ENCODE peak calls at places on chromosomes 7 and 10, in four cellular contexts. C, K, T and F are unnamed samples.

GRCh38 chr10:93437000-93437945 is 44.9 kb downstream of the MYOF start:
- DNase-seq in K (no peak), C (peak), T (peak), F (peak)

GRCh38 chr10:132918617-132919373 is 23.6 kb downstream of the CFAP46 start:
- DNase-seq in T (no peak), C (peak), K (no peak), F (no peak)

GRCh38 chr7:29987821-29988317 is 1.7 kb downstream of the SCRN1 start:
- DNase-seq in K (peak), C (no peak), T (no peak), F (peak)

GRCh38 chr10:13656337-13657183 is 69.8 kb downstream of the PRPF18 start:
- DNase-seq in C (no peak), T (no peak), K (no peak), F (no peak)

GRCh38 chr7:148884299-148885022 is 370 bp upstream of the EZH2 start:
- DNase-seq in K (peak), T (peak), C (peak), F (peak)

GRCh38 chr7:140526214-140526613 is 46.9 kb upstream of the MKRN1 start:
- DNase-seq in T (no peak), C (no peak), K (no peak), F (no peak)

GRCh38 chr7:5523052-5523711 is 99.5 kb upstream of the TNRC18 start:
- DNase-seq in K (no peak), T (no peak), C (no peak), F (peak)

GRCh38 chr7:114534957-114535356 is 120.3 kb downstream of the FOXP2 start:
- DNase-seq in T (no peak), C (no peak), K (no peak), F (no peak)

GRCh38 chr10:4812952-4813351 is 13.1 kb upstream of the AKR1E2 start:
- DNase-seq in K (no peak), C (no peak), T (no peak), F (peak)

GRCh38 chr7:24755096-24755495 is 2.2 kb downstream of the GSDME start:
- DNase-seq in T (no peak), K (no peak), C (no peak), F (no peak)

GRCh38 chr7:42429339-42429738 is 192.3 kb upstream of the GLI3 start:
- DNase-seq in K (no peak), T (no peak), C (no peak), F (no peak)

GRCh38 chr10:4241724-4242345 is 456.8 kb upstream of the KLF6 start:
- DNase-seq in K (no peak), C (no peak), T (no peak), F (peak)

GRCh38 chr7:106721816-106722785 is 61.1 kb upstream of the CCDC71L start:
- DNase-seq in T (no peak), C (no peak), K (no peak), F (peak)

GRCh38 chr10:76230866-76231257 is 799.4 kb downstream of the LRMDA start:
- DNase-seq in K (no peak), T (no peak), C (no peak), F (no peak)

GRCh38 chr10:33410096-33410859 is 75.8 kb upstream of the NRP1 start:
- DNase-seq in K (no peak), C (no peak), T (no peak), F (peak)

GRCh38 chr7:151864081-151864480 is 12.8 kb downstream of the PRKAG2 start:
- DNase-seq in T (no peak), K (no peak), C (peak), F (no peak)

GRCh38 chr10:1100691-1101368 is 44.6 kb downstream of the WDR37 start:
- DNase-seq in K (no peak), T (no peak), C (peak), F (no peak)

GRCh38 chr7:2717293-2717904 is 29.4 kb downstream of the AMZ1 start:
- DNase-seq in K (peak), T (peak), C (peak), F (peak)

GRCh38 chr7:50284296-50284695 is 20.2 kb upstream of the IKZF1 start:
- DNase-seq in T (no peak), K (no peak), C (no peak), F (no peak)

GRCh38 chr7:116554436-116554835 is 29.6 kb downstream of the CAV1 start:
- DNase-seq in T (no peak), C (no peak), K (no peak), F (peak)

GRCh38 chr7:144018065-144018464 is 17.9 kb downstream of the OR6B1 start:
- DNase-seq in K (no peak), C (no peak), T (no peak), F (no peak)

DNA sequence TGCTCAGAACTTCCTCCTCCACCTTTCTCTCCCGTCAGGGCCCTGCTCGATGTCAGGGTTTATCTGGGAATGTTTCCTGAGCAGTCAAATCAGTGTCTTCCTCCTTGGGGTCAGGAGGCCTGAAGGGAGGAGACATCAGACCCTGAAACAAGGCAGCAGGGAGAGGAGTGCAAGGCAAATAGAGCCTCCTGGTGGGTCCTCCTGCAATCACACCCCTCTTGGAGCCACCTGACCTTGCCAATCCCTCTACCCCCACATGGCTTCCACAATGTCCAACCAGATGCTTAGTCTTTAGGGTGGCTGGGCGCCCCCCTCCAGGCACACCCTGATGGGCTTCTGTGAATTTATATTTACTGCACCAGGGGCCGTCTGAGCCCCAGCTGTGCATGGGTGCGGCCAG is 12.2 kb downstream of the GPR26 start:
- DNase-seq in C (no peak), T (no peak), K (no peak), F (no peak)
- TF ChIP-seq CTCF in C (no peak), T (no peak), K (no peak), F (no peak)

DNA sequence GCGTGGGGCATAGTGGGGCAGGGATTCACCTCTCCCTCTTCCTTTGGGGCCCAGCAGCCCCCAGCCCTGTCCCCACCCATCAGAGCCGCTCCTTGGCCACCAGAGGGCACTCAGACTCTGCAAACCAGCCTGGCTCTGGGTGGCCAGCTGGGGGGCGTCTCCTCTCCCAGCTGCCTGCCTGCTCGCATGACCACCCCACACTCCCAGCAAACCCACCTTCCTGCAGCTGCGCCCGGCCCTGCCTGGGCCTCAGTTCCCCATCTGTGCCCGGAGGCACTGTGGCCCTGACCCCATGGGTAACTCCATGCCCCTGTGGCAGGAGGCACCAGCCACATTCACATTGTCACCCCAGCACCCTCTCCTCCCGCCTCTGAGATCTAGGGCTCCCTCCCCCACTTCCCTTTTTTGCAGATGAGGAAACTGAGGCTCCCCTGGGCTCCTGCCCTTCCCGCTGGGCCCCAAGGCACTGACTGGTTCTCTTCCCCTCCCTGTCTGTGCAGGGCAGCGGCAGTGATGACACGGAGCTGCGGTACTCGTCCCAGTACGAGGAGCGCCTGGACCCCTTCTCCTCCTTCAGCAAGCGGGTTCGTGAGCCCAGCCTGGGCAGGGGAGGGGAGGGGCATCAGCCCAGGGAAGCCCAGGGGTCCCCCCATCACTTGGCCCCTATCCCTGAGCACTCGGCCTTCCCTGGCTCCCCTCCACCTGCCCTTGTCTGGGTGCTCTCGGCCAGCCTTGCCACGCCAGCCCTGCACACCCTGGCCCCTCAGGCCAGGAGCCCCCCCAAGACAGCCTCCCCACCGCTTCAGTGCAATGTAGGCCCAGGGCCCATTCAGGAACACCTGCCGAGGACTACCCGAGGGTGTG is 6.9 kb upstream of the SH2B2 start:
- DNase-seq in C (peak), K (peak), T (peak), F (peak)
- H3K4me3 ChIP-seq in C (no peak), K (peak), T (no peak), F (no peak)

GRCh38 chr10:74263996-74264395 is 113.0 kb downstream of the ADK start:
- DNase-seq in K (no peak), C (no peak), T (no peak), F (no peak)

DNA sequence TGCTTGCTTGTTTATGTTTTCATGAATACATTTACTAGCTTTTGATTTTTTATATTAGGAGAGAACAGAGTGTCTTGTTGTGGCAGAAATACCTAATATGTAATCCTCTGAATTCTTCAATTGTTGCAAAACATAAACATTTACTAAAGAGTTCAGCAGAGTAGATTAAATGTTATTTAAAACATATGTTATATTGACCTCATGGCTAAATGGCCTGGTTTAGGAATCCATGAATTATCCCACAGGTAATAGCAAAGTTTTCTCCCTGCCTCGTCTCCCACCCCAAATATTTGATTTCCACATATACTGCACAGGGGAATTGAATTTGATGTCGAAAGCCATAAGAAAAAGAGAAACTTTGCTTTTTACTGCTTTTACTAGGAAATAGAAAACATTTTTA is 111.8 kb downstream of the ADK start:
- DNase-seq in C (no peak), T (no peak), K (no peak), F (no peak)
- TF ChIP-seq CTCF in C (no peak), T (no peak), K (no peak), F (no peak)

GRCh38 chr10:124035306-124035927 is 58.0 kb downstream of the CHST15 start:
- DNase-seq in C (no peak), K (peak), T (no peak), F (no peak)
- H3K4me3 ChIP-seq in C (no peak), K (peak), T (no peak), F (no peak)

GRCh38 chr7:36130236-36130945 is 22.7 kb upstream of the EEPD1 start:
- DNase-seq in T (no peak), K (no peak), C (no peak), F (no peak)

GRCh38 chr7:36129048-36129534 is 24.0 kb upstream of the EEPD1 start:
- DNase-seq in C (no peak), T (peak), K (no peak), F (peak)

GRCh38 chr7:36131026-36131425 is 22.0 kb upstream of the EEPD1 start:
- DNase-seq in C (no peak), T (no peak), K (no peak), F (no peak)

GRCh38 chr7:36128448-36129047 is 24.5 kb upstream of the EEPD1 start:
- DNase-seq in C (no peak), K (peak), T (peak), F (peak)

DNA sequence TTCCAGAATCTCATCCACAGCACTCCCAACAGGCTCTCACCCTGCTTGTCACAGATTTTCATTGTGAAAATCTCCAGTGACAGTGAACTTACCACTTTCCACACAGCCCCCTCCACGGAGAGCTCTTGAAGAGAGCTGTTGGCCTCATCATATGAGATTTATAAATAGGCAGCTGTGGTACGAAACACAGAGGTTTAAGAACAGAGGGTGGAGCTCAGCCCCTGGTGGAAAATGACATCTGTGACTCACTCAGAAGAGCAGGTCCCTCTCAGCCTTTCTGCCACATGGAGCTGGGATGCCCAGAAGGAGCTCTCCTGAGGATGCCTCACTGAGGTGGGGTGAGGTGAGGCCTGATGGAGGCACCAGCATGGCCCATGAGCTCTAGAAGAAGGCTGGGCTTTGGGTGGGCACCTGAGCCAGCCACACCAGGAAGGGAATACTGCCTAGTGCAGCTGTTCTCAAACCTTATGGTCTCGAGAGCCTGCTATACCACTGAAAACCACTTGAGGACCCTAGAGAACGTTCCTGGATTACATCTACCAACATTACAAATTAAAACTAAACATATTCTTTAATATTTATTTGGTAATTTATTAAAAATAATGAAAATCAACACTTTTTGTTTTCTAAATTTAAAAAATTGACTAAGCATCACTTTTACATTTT is 25.8 kb upstream of the EEPD1 start:
- DNase-seq in T (no peak), K (peak), C (no peak), F (peak)
- TF ChIP-seq CTCF in T (no peak), K (peak), C (no peak), F (peak)

GRCh38 chr10:69086131-69086530 is 1.8 kb upstream of the SRGN start:
- DNase-seq in K (no peak), T (no peak), C (no peak), F (peak)
- H3K4me3 ChIP-seq in K (peak), T (no peak), C (no peak), F (no peak)

DNA sequence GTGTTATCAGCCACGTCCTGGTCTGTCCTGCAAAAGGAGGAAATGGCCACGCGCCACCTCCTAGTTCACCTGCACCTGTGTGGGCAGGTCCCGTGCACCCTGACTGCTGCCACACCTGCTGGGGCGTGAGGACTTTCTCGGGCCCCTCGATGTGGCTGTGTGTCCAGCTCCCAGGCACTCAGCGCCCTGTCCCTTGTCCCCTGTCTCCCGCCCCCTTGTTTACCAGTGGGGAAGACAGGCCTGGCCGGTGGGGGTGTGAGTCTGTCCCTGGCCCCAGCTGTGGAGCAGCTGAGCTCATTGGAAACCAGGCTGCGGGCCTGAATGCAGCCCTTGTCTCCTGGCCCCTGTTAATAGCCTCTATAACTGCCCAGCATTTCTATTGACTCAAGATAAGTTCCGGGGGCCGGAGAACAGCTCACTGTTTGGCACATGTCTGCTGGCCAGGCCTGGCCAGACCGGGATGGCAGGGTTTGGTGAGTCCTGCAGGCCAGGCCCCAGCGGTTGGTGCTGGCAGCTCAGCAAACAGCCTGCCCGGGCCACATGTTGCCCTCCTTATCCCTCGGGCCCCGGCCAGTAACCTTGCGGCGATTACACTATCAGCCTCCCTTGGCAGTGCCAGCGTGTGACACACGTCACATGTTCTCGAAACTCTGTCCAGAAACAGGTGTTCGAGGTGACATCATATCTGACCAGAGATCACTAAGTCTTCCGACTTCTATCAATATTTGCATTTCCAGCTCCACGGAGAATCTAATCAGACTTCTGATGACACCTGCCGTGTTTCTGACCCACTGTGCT is 52.1 kb downstream of the FOXL3 start:
- DNase-seq in T (peak), C (peak), K (no peak), F (no peak)
- TF ChIP-seq CTCF in T (no peak), C (no peak), K (no peak), F (no peak)

GRCh38 chr7:36460811-36461429 is 71.3 kb downstream of the ANLN start:
- DNase-seq in K (no peak), C (no peak), T (no peak), F (no peak)

GRCh38 chr7:36468361-36469140 is 78.9 kb downstream of the ANLN start:
- DNase-seq in K (no peak), T (no peak), C (no peak), F (peak)

GRCh38 chr7:36459236-36459960 is 69.7 kb downstream of the ANLN start:
- DNase-seq in T (no peak), C (no peak), K (no peak), F (no peak)

GRCh38 chr7:36462551-36463137 is 73.0 kb downstream of the ANLN start:
- DNase-seq in T (no peak), C (no peak), K (no peak), F (no peak)
- H3K4me3 ChIP-seq in T (no peak), C (no peak), K (no peak), F (no peak)

GRCh38 chr10:102657984-102658724 is 13.9 kb downstream of the TRIM8 start:
- DNase-seq in T (peak), K (no peak), C (peak), F (peak)
- TF ChIP-seq CTCF in T (no peak), K (no peak), C (no peak), F (no peak)